ENCODE peak calls at places on chromosome 3, in nine cellular contexts. O is GM12891; A is NCI-H2107; I is T1000; T is astrocyte of the cerebellum; Y is effector CD4-positive, alpha-beta T cell; H is activated CD4-positive, alpha-beta T cell treated with anti-CD3 and anti-CD28 coated beads, Interleukin-2, amount 50 U/mL, for 4 hours; K is lower leg skin; E is stimulated activated CD8-positive, alpha-beta memory T cell treated with anti-CD3 and anti-CD28 coated beads, Interleukin-15, amount 100 ng/mL, for 24 hours. J is an unnamed sample.

GRCh38 chr3:13502791-13503060 is 22.6 kb downstream of the HDAC11 start:
- DNase-seq in E (no peak), A (no peak), T (no peak), H (no peak), O (no peak), I (no peak), K (no peak), Y (no peak), J (no peak)

GRCh38 chr3:186826978-186827857 is 15.3 kb upstream of the ADIPOQ start:
- DNase-seq in O (peak), E (peak), A (peak), I (peak), K (peak), T (no peak), H (peak), Y (peak), J (peak)

GRCh38 chr3:13353936-13354542 is 66.1 kb downstream of the NUP210 start:
- DNase-seq in I (no peak), K (no peak), H (no peak), E (no peak), O (no peak), Y (no peak), T (no peak), A (no peak), J (peak)

GRCh38 chr3:120145498-120146285 is 51.4 kb upstream of the GSK3B start:
- DNase-seq in H (no peak), K (no peak), A (no peak), E (no peak), O (peak), I (no peak), Y (no peak), T (no peak), J (peak)

GRCh38 chr3:158794936-158795518 is 6.8 kb upstream of the MFSD1 start:
- DNase-seq in T (no peak), E (no peak), Y (no peak), O (no peak), K (no peak), A (peak), H (no peak), I (no peak), J (peak)

GRCh38 chr3:45026038-45026437 is at the start of gene CLEC3B:
- DNase-seq in T (no peak), Y (no peak), K (peak), E (no peak), H (no peak), I (peak), O (no peak), A (no peak), J (no peak)

GRCh38 chr3:89697321-89697916 is 590.0 kb downstream of the EPHA3 start:
- DNase-seq in H (no peak), Y (no peak), I (peak), T (no peak), K (peak), O (no peak), A (no peak), E (no peak), J (no peak)

GRCh38 chr3:100523050-100523760 is 30.8 kb downstream of the TMEM45A start:
- DNase-seq in A (no peak), K (no peak), T (peak), O (no peak), I (no peak), Y (no peak), H (no peak), E (no peak), J (no peak)

GRCh38 chr3:104575631-104576030 is 791.1 kb upstream of the ALCAM start:
- DNase-seq in O (no peak), E (no peak), T (no peak), I (no peak), H (no peak), A (no peak), K (no peak), Y (no peak), J (no peak)

J was measured in A549.